ENCODE peak calls at places on chromosomes 1 and 21, in eight cellular contexts. Y is NCI-H526 treated with DMSO at 0.1 percent for 48 hours; P is amniotic stem cell; L is naive thymus-derived CD8-positive, alpha-beta T cell; M is iPS-NIHi11; C is HFF-Myc; J is foreskin fibroblast; K is AG09319. O is an unnamed sample.

GRCh38 chr1:169484683-169485426 is 889 bp downstream of the SLC19A2 start:
- DNase-seq in J (peak), L (no peak), Y (peak), M (peak), K (no peak), C (no peak), P (peak), O (no peak)

GRCh38 chr1:205519541-205520131 is 15.2 kb downstream of the CDK18 start:
- DNase-seq in K (no peak), M (no peak), L (no peak), P (no peak), J (no peak), C (no peak), Y (no peak), O (no peak)

GRCh38 chr1:173862769-173863223 is 5.0 kb downstream of the GAS5 start:
- DNase-seq in M (no peak), L (no peak), Y (no peak), P (no peak), K (no peak), J (peak), C (no peak), O (no peak)

GRCh38 chr21:38773108-38774061 is 32.3 kb upstream of the ETS2 start:
- DNase-seq in M (no peak), Y (no peak), P (peak), J (peak), L (no peak), C (peak), K (peak), O (peak)

GRCh38 chr1:162487241-162487640 is 10.4 kb upstream of the UHMK1 start:
- DNase-seq in K (no peak), M (no peak), Y (no peak), P (no peak), J (no peak), L (no peak), C (no peak), O (no peak)

GRCh38 chr21:17848228-17848627 is 29.1 kb upstream of the C21orf91 start:
- DNase-seq in P (peak), Y (no peak), M (no peak), K (peak), J (peak), C (peak), L (no peak), O (no peak)

GRCh38 chr1:223270155-223270554 is 93.8 kb downstream of the SUSD4 start:
- DNase-seq in Y (no peak), M (no peak), P (no peak), J (no peak), K (no peak), C (no peak), L (no peak), O (no peak)

GRCh38 chr1:194295690-194296089 is 1109.3 kb upstream of the B3GALT2 start:
- DNase-seq in P (no peak), M (peak), Y (peak), L (peak), K (no peak), J (no peak), C (no peak), O (peak)

GRCh38 chr1:34379911-34380310 is 203.2 kb downstream of the C1orf94 start:
- DNase-seq in J (no peak), P (no peak), L (no peak), K (no peak), C (no peak), Y (no peak), M (no peak), O (no peak)

GRCh38 chr1:232186936-232187335 is 443.0 kb downstream of the SIPA1L2 start:
- DNase-seq in P (no peak), Y (no peak), C (no peak), M (peak), L (no peak), J (no peak), K (no peak), O (no peak)

GRCh38 chr1:28507646-28508434 is 2.0 kb downstream of the RCC1 start:
- DNase-seq in M (no peak), Y (no peak), K (no peak), P (no peak), L (no peak), J (no peak), C (no peak), O (no peak)

GRCh38 chr1:154431586-154432373 is 26.6 kb downstream of the IL6R start:
- DNase-seq in M (no peak), K (peak), C (peak), Y (no peak), P (no peak), J (peak), L (no peak), O (no peak)

GRCh38 chr1:211548321-211549091 is 30.5 kb downstream of the SLC30A1 start:
- DNase-seq in C (no peak), K (no peak), M (peak), J (no peak), Y (no peak), P (no peak), L (no peak), O (no peak)

O was measured in glomerular endothelial cell.